ENCODE peak calls at places on chromosomes 5 and 9, in eight cellular contexts. N is MM.1S, Y is GM23338, A is HCT116, J is OCI-LY7, V is hepatocyte, L is PC-3, K is SK-N-SH. D is an unnamed sample.

GRCh38 chr5:172713113-172713808 is 57.7 kb downstream of the DUSP1 start:
- DNase-seq in N (peak; percentile 41), Y (peak; percentile 61), A (no peak), J (peak; percentile 54), V (peak; percentile 63), L (peak; percentile 48), K (peak; percentile 86), D (peak; percentile 51)

GRCh38 chr9:25742241-25742640 is 64.0 kb upstream of the TUSC1 start:
- DNase-seq in N (no peak), Y (no peak), A (no peak), J (no peak), V (peak; percentile 6), L (no peak), K (no peak), D (no peak)

GRCh38 chr5:159052282-159053011 is 47.3 kb downstream of the EBF1 start:
- DNase-seq in N (no peak), Y (peak; percentile 50), A (no peak), J (peak; percentile 81), V (no peak), L (no peak), K (no peak), D (peak; percentile 55)

GRCh38 chr5:142011572-142012185 is 1.1 kb downstream of the GNPDA1 start:
- DNase-seq in N (no peak), Y (no peak), A (no peak), J (no peak), V (no peak), L (no peak), K (no peak), D (no peak)

GRCh38 chr9:100602302-100602930 is 24.5 kb downstream of the CAVIN4 start:
- DNase-seq in N (peak; percentile 42), Y (peak; percentile 90), A (peak; percentile 71), J (peak; percentile 44), V (peak; percentile 74), L (peak; percentile 65), K (peak; percentile 45), D (peak; percentile 62)

GRCh38 chr9:126449725-126450443 is 123.3 kb downstream of the MVB12B start:
- DNase-seq in N (no peak), Y (no peak), A (no peak), J (no peak), V (no peak), L (no peak), K (no peak), D (no peak)

GRCh38 chr5:33361781-33362180 is 79.0 kb upstream of the TARS1 start:
- DNase-seq in N (no peak), Y (no peak), A (no peak), J (no peak), V (no peak), L (no peak), K (no peak), D (peak; percentile 12)

GRCh38 chr5:73940026-73940425 is 314.0 kb downstream of the ARHGEF28 start:
- DNase-seq in N (no peak), Y (no peak), A (no peak), J (no peak), V (no peak), L (no peak), K (peak; percentile 22), D (peak; percentile 59)

GRCh38 chr5:160174780-160175437 is 54.4 kb upstream of the FABP6 start:
- DNase-seq in N (no peak), Y (no peak), A (no peak), J (no peak), V (no peak), L (no peak), K (no peak), D (no peak)

GRCh38 chr5:133397986-133398645 is 214.2 kb downstream of the FSTL4 start:
- DNase-seq in N (no peak), Y (no peak), A (no peak), J (no peak), V (no peak), L (no peak), K (no peak), D (no peak)

GRCh38 chr9:108117775-108118174 is 628.2 kb upstream of the KLF4 start:
- DNase-seq in N (no peak), Y (no peak), A (no peak), J (no peak), V (no peak), L (no peak), K (peak; percentile 70), D (no peak)

GRCh38 chr9:110802416-110803035 is 133.9 kb downstream of the MUSK start:
- DNase-seq in N (no peak), Y (no peak), A (no peak), J (no peak), V (no peak), L (peak; percentile 21), K (no peak), D (peak; percentile 83)

GRCh38 chr5:147887026-147887627 is 8.6 kb downstream of the SCGB3A2 start:
- DNase-seq in N (peak; percentile 55), Y (peak; percentile 63), A (peak; percentile 12), J (peak; percentile 20), V (peak; percentile 55), L (peak; percentile 80), K (peak; percentile 3), D (peak; percentile 52)

GRCh38 chr9:5832093-5832542 is 799 bp downstream of the ERMP1 start:
- DNase-seq in N (peak; percentile 32), Y (no peak), A (no peak), J (peak; percentile 62), V (peak; percentile 14), L (no peak), K (no peak), D (peak; percentile 12)

GRCh38 chr9:69645488-69645887 is 26.7 kb downstream of the APBA1 start:
- DNase-seq in N (no peak), Y (peak; percentile 24), A (peak; percentile 8), J (no peak), V (no peak), L (peak; percentile 29), K (no peak), D (no peak)

GRCh38 chr5:6083311-6083941 is 294.9 kb downstream of the MED10 start:
- DNase-seq in N (no peak), Y (peak; percentile 37), A (no peak), J (no peak), V (no peak), L (peak; percentile 61), K (no peak), D (no peak)

GRCh38 chr5:96861044-96861443 is 15.3 kb upstream of the ERAP2 start:
- DNase-seq in N (no peak), Y (no peak), A (no peak), J (peak; percentile 82), V (no peak), L (no peak), K (no peak), D (no peak)

GRCh38 chr5:16574789-16575785 is 41.7 kb downstream of the RETREG1 start:
- DNase-seq in N (no peak), Y (peak; percentile 49), A (no peak), J (no peak), V (no peak), L (peak; percentile 95), K (no peak), D (peak; percentile 97)

GRCh38 chr5:135087950-135088349 is 53.9 kb upstream of the PITX1 start:
- DNase-seq in N (no peak), Y (no peak), A (no peak), J (no peak), V (no peak), L (no peak), K (no peak), D (no peak)

GRCh38 chr5:118578093-118578492 is 410.3 kb downstream of the DTWD2 start:
- DNase-seq in N (no peak), Y (no peak), A (no peak), J (no peak), V (no peak), L (no peak), K (no peak), D (peak; percentile 8)

GRCh38 chr5:177303121-177303924 is at the start of the genes PRELID1 and RAB24:
- DNase-seq in N (peak; percentile 88), Y (peak; percentile 96), A (no peak), J (peak; percentile 92), V (peak; percentile 96), L (peak; percentile 89), K (peak; percentile 98), D (peak; percentile 97)

GRCh38 chr9:110744753-110745522 is 76.3 kb downstream of the MUSK start:
- DNase-seq in N (no peak), Y (no peak), A (peak; percentile 96), J (no peak), V (peak; percentile 63), L (peak; percentile 91), K (no peak), D (peak; percentile 97)

GRCh38 chr9:4548796-4549725 is 58.8 kb downstream of the SLC1A1 start:
- DNase-seq in N (no peak), Y (peak; percentile 81), A (no peak), J (peak; percentile 6), V (peak; percentile 30), L (peak; percentile 45), K (peak; percentile 16), D (peak; percentile 39)

DNA sequence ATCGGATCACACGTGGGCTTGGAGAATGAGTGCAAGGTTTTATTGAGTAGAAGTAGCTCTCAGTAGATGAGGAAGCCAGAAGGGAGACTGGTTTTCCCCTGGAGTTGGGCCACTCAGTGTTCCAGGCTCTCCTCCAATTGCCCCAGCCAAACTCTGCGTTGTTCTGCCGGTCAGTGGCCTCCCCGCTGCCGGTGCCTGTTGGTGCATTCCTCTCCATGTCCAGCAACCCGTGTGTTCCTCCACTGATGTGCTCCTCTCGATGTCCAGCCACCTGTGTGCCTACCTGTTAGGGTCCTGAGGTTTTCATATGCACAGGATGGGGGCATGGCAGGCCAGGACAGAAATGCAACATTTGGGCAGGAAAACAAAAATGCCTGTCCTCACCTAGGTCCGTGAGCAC is 888.0 kb upstream of the PTPRD start:
- DNase-seq in N (no peak), Y (no peak), A (no peak), J (no peak), V (no peak), L (no peak), K (no peak), D (no peak)
- H3K9me2 ChIP-seq in N (no peaks in the 10 kb centered on the region), Y (peaks cover 16% of the 10 kb centered on the region), A (no peaks in the 10 kb centered on the region), J (no peaks in the 10 kb centered on the region), V (no peaks in the 10 kb centered on the region), L (no peaks in the 10 kb centered on the region), K (no peaks in the 10 kb centered on the region), D (no peaks in the 10 kb centered on the region)

DNA sequence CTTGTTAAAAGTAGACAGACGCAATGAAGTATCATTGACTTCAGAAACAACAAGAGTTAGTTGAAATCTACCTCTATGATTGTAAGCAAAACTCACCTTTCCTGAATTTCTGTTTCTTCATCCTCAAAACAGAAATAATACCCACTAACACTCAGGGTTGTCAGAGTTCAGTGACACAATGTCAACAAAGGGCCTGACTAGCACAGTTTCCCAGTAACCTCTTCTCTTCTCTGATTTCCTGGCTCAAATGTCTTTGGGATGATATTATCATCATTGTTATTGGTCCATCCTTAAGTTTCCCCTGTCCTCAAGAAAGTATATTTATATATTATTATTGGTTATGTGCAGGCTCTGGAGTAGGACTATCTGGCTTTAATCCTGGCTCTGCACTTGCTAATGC is 35.9 kb upstream of the MAN2A1 start:
- DNase-seq in N (no peak), Y (no peak), A (no peak), J (no peak), V (no peak), L (peak; percentile 39), K (no peak), D (no peak)
- TF ChIP-seq EZH2phosphoT487 in N (no peak), Y (no peak), A (no peak), J (no peak), V (no peak), L (no peak), K (no peak), D (no peak)

GRCh38 chr5:132388244-132389050 is 18.9 kb downstream of the SLC22A5 start:
- DNase-seq in N (peak; percentile 48), Y (no peak), A (no peak), J (no peak), V (peak; percentile 47), L (peak; percentile 66), K (no peak), D (peak; percentile 51)
- H3K4me1 ChIP-seq in N (peaks cover 31% of the 10 kb centered on the region), Y (peaks cover 11% of the 10 kb centered on the region), A (peaks cover 61% of the 10 kb centered on the region), J (peaks cover 19% of the 10 kb centered on the region), V (peaks cover 41% of the 10 kb centered on the region), L (peaks cover 52% of the 10 kb centered on the region), K (peaks cover 26% of the 10 kb centered on the region), D (peaks cover 37% of the 10 kb centered on the region)

GRCh38 chr9:134180786-134181647 is 16.7 kb upstream of the RNU6ATAC start:
- DNase-seq in N (no peak), Y (no peak), A (no peak), J (no peak), V (no peak), L (no peak), K (no peak), D (no peak)
- H3K9me2 ChIP-seq in N (no peaks in the 10 kb centered on the region), Y (no peaks in the 10 kb centered on the region), A (no peaks in the 10 kb centered on the region), J (no peaks in the 10 kb centered on the region), V (no peaks in the 10 kb centered on the region), L (no peaks in the 10 kb centered on the region), K (no peaks in the 10 kb centered on the region), D (no peaks in the 10 kb centered on the region)